ENCODE peak calls at places on chromosomes 7 and 10, in five cellular contexts. D is HEK293T, M is SK-N-SH, C is K562, O is HepG2. T is an unnamed sample.

GRCh38 chr10:75765705-75766104 is 334.3 kb downstream of the LRMDA start:
- DNase-seq in C (no peak), D (peak), M (no peak), O (no peak), T (no peak)

GRCh38 chr7:112337892-112338291 is 112.4 kb upstream of the IFRD1 start:
- DNase-seq in C (no peak), M (no peak), O (no peak), D (no peak), T (no peak)

GRCh38 chr10:27285093-27285492 is 44.5 kb upstream of the ACBD5 start:
- DNase-seq in C (peak), D (peak), O (peak), M (no peak), T (no peak)

GRCh38 chr7:732094-732541 is 5.0 kb upstream of the PRKAR1B start:
- DNase-seq in D (peak), C (peak), O (peak), M (peak), T (no peak)

GRCh38 chr10:44424298-44424697 is 39.4 kb upstream of the CXCL12 start:
- DNase-seq in M (no peak), O (no peak), D (no peak), C (no peak), T (no peak)

GRCh38 chr10:24884316-24884715 is 68.1 kb downstream of the PRTFDC1 start:
- DNase-seq in C (no peak), M (no peak), D (no peak), O (no peak), T (no peak)

GRCh38 chr10:86681047-86681446 is 12.7 kb downstream of the LDB3 start:
- DNase-seq in O (no peak), D (no peak), M (peak), C (no peak), T (no peak)

GRCh38 chr7:30930621-30931020 is 19.0 kb downstream of the AQP1 start:
- DNase-seq in O (no peak), D (no peak), M (peak), C (no peak), T (no peak)

GRCh38 chr10:89278034-89278535 is 23.8 kb upstream of the IFIT2 start:
- DNase-seq in O (peak), D (no peak), C (no peak), M (peak), T (no peak)

GRCh38 chr7:112254709-112255387 is 48.4 kb downstream of the ZNF277 start:
- DNase-seq in D (no peak), O (no peak), M (no peak), C (no peak), T (no peak)

GRCh38 chr10:67794909-67795460 is 43.0 kb downstream of the DNAJC12 start:
- DNase-seq in O (no peak), D (no peak), C (peak), M (no peak), T (no peak)

GRCh38 chr10:106765355-106765754 is 399.2 kb downstream of the SORCS1 start:
- DNase-seq in O (no peak), M (no peak), D (no peak), C (no peak), T (no peak)

GRCh38 chr7:64400401-64400800 is 86.6 kb downstream of the ZNF736 start:
- DNase-seq in M (no peak), O (no peak), D (no peak), C (no peak), T (no peak)

GRCh38 chr10:5800782-5801181 is 12.5 kb downstream of the GDI2 start:
- DNase-seq in C (no peak), O (no peak), D (no peak), M (no peak), T (no peak)

GRCh38 chr10:4650109-4650508 is 175.9 kb upstream of the AKR1E2 start:
- DNase-seq in M (no peak), D (no peak), C (no peak), O (no peak), T (no peak)

GRCh38 chr7:101094376-101094775 is 9.1 kb downstream of the TRIM56 start:
- DNase-seq in O (no peak), D (no peak), M (peak), C (no peak), T (no peak)

GRCh38 chr7:21948364-21948763 is 2.7 kb upstream of the CDCA7L start:
- DNase-seq in M (no peak), D (no peak), O (no peak), C (no peak), T (no peak)

GRCh38 chr7:105649727-105650381 is 68.6 kb upstream of the EFCAB10 start:
- DNase-seq in M (no peak), O (no peak), C (no peak), D (no peak), T (no peak)

GRCh38 chr10:3987142-3987974 is 202.3 kb upstream of the KLF6 start:
- DNase-seq in O (no peak), C (no peak), M (peak), D (no peak), T (no peak)

GRCh38 chr7:139567647-139568345 is 44.3 kb downstream of the CLEC2L start:
- DNase-seq in D (no peak), M (no peak), C (no peak), O (no peak), T (no peak)

GRCh38 chr10:77702166-77702565 is 64.6 kb upstream of the KCNMA1 start:
- DNase-seq in C (no peak), O (no peak), D (no peak), M (no peak), T (no peak)

GRCh38 chr10:48332166-48332870 is 25.8 kb downstream of the MAPK8 start:
- DNase-seq in O (no peak), M (no peak), D (no peak), C (no peak), T (no peak)

GRCh38 chr10:72796042-72796441 is 97.5 kb upstream of the OIT3 start:
- DNase-seq in O (no peak), C (peak), M (no peak), D (no peak), T (no peak)

GRCh38 chr10:8894148-8894547 is 839.7 kb downstream of the GATA3 start:
- DNase-seq in O (no peak), C (no peak), D (no peak), M (no peak), T (no peak)

GRCh38 chr7:50660040-50660829 is 95.0 kb upstream of the DDC start:
- DNase-seq in C (no peak), O (no peak), D (no peak), M (no peak), T (no peak)

GRCh38 chr10:36819781-36820180 is 305.6 kb upstream of the ANKRD30A start:
- DNase-seq in O (no peak), M (no peak), C (no peak), D (no peak), T (no peak)

GRCh38 chr10:7258948-7259523 is 151.8 kb downstream of the SFMBT2 start:
- DNase-seq in O (no peak), D (no peak), M (peak), C (no peak), T (no peak)

GRCh38 chr7:16365177-16365576 is 56.2 kb downstream of the CRPPA start:
- DNase-seq in O (no peak), C (no peak), M (peak), D (no peak), T (no peak)

GRCh38 chr7:95335093-95335492 is 10.8 kb upstream of the PON1 start:
- DNase-seq in C (no peak), M (no peak), D (no peak), O (no peak), T (no peak)

GRCh38 chr10:35910234-35910633 is 268.1 kb upstream of the FZD8 start:
- DNase-seq in M (no peak), C (no peak), D (no peak), O (no peak), T (no peak)

GRCh38 chr7:93851536-93851935 is 39.0 kb downstream of the TFPI2 start:
- DNase-seq in C (no peak), O (no peak), D (no peak), M (no peak), T (no peak)

GRCh38 chr10:75294866-75295692 is 59.3 kb upstream of the COMTD1 start:
- DNase-seq in O (peak), D (peak), C (peak), M (peak), T (no peak)

GRCh38 chr7:77542895-77543294 is 5.8 kb downstream of the PTPN12 start:
- DNase-seq in C (no peak), O (no peak), D (no peak), M (no peak), T (no peak)

GRCh38 chr7:114590298-114590697 is 175.7 kb downstream of the FOXP2 start:
- DNase-seq in O (no peak), M (no peak), C (no peak), D (no peak), T (no peak)

GRCh38 chr10:70683601-70684329 is 11.5 kb downstream of the ADAMTS14 start:
- DNase-seq in O (no peak), C (no peak), M (no peak), D (no peak), T (no peak)

GRCh38 chr10:70684841-70685457 is 12.6 kb downstream of the ADAMTS14 start:
- DNase-seq in D (no peak), C (no peak), M (no peak), O (no peak), T (no peak)

GRCh38 chr10:70684374-70684773 is 12.1 kb downstream of the ADAMTS14 start:
- DNase-seq in C (no peak), O (no peak), M (no peak), D (no peak), T (no peak)

GRCh38 chr10:70681731-70682005 is 9.4 kb downstream of the ADAMTS14 start:
- DNase-seq in D (no peak), C (no peak), M (no peak), O (no peak), T (no peak)

DNA sequence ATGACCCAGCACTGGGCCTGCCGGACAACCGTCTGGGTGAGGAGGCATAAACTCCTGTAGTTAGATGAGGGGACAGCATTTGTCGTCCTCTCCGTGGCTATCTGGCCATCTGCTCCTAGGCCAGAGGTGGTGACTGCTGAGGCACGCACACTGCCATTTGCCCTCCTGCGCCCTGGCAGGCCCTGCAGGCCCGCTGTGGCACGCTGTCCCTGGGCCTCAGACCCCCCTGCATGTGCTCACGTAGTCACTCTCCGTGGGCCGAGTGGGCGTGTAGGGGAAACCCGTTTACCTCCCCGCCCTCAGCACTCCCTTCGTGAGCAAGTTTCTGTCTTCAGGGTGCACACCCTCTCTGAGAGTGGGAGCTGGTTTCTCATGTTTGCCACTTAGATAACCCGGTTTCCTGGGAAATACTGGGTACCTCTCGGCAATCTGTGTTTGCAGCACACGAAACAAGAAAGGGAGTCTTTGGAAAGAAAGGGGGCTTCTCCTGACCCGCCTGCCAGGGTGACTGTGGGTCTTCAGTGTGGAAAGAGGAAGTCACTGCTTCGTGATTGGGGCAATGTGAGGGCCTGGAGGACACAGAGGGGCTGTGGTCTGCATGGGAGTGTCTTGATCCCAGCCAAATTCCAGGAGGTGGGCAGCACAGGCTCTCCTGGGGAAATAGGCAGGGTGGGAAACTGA is 10.8 kb downstream of the ADAMTS14 start:
- DNase-seq in O (no peak), D (no peak), M (no peak), C (peak), T (no peak)
- TF ChIP-seq FOXM1 in O (no peak), D (no peak), M (no peak), C (no peak), T (no peak)

GRCh38 chr7:131897790-131898165 is 341.4 kb upstream of the PODXL start:
- DNase-seq in O (no peak), C (no peak), M (no peak), D (no peak), T (no peak)

GRCh38 chr7:131898418-131898817 is 342.0 kb upstream of the PODXL start:
- DNase-seq in O (no peak), C (no peak), M (no peak), D (no peak), T (no peak)

GRCh38 chr7:131896189-131896855 is 339.9 kb upstream of the PODXL start:
- DNase-seq in O (no peak), C (no peak), D (no peak), M (no peak), T (no peak)

GRCh38 chr7:131895541-131896173 is 339.2 kb upstream of the PODXL start:
- DNase-seq in O (no peak), M (no peak), C (no peak), D (no peak), T (no peak)

DNA sequence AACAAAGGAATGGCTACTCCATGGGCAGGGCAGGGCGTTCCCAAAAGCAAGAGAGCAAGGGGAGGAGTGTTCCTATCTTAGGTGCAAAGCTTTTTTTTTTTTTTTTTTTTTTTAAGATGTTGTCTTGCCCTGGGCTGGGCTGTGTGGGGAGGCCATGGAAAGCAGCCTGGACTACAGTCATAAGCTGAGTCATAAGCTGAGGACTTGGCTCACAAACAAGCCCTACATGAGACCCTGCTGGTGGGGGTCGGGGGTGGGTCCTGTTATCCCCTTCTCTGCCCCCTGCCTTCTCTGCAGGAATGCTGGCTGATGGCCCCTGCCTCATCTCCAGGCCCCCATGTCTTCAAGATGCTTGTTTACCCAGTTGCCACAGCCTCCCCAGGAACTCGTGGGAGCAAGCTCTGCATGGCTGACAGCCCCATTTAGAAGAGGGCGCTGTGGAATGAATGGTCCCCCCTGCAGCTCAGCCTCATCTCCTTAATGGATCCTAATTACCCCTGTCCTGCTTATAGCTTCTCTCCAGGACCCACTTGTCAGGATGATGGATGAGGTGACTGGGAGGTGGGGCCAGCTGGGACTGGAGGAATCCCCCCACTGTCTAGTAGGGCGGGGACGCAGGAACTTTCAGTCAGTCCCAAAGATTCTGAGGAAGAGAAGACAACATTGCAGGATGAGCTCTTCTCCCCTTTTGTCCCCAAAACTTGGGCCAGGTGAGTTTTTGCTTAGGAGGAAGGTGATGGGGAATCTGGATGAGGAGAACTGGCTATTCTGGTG is 340.8 kb upstream of the PODXL start:
- DNase-seq in D (peak), O (no peak), M (peak), C (peak), T (no peak)
- TF ChIP-seq FOXM1 in D (peak), O (no peak), M (peak), C (no peak), T (no peak)

GRCh38 chr7:25862254-25862992 is 289.6 kb upstream of the NFE2L3 start:
- DNase-seq in O (peak), M (peak), D (peak), C (peak), T (peak)
- TF ChIP-seq FOXM1 in O (no peak), M (no peak), D (no peak), C (no peak), T (no peak)

GRCh38 chr7:148962515-148962822 is 65.8 kb downstream of the PDIA4 start:
- DNase-seq in C (no peak), D (no peak), O (no peak), M (no peak), T (no peak)

GRCh38 chr7:148964510-148965267 is 63.6 kb downstream of the PDIA4 start:
- DNase-seq in D (no peak), O (no peak), M (no peak), C (peak), T (no peak)

GRCh38 chr7:148959726-148960125 is 68.6 kb downstream of the PDIA4 start:
- DNase-seq in D (no peak), C (no peak), O (no peak), M (no peak), T (no peak)

GRCh38 chr7:148963583-148964509 is 64.5 kb downstream of the PDIA4 start:
- DNase-seq in C (peak), O (peak), D (no peak), M (no peak), T (no peak)

GRCh38 chr7:148962823-148963582 is 65.3 kb downstream of the PDIA4 start:
- DNase-seq in O (peak), D (peak), M (peak), C (peak), T (peak)
- TF ChIP-seq FOXM1 in O (no peak), D (peak), M (no peak), C (peak), T (no peak)

GRCh38 chr7:81484266-81484665 is 285.6 kb downstream of the HGF start:
- DNase-seq in D (peak), C (no peak), M (no peak), O (peak), T (no peak)
- TF ChIP-seq FOXM1 in D (no peak), C (no peak), M (no peak), O (no peak), T (no peak)

GRCh38 chr7:107815254-107815882 is 12.3 kb upstream of the SLC26A3 start:
- DNase-seq in O (no peak), C (no peak), M (no peak), D (no peak), T (no peak)
- TF ChIP-seq FOXM1 in O (no peak), C (no peak), M (no peak), D (no peak), T (no peak)

GRCh38 chr7:35004531-35005096 is 32.7 kb downstream of the DPY19L1 start:
- DNase-seq in O (peak), M (no peak), D (no peak), C (peak), T (no peak)

GRCh38 chr7:35007768-35008167 is 29.5 kb downstream of the DPY19L1 start:
- DNase-seq in C (no peak), D (no peak), O (no peak), M (no peak), T (no peak)

DNA sequence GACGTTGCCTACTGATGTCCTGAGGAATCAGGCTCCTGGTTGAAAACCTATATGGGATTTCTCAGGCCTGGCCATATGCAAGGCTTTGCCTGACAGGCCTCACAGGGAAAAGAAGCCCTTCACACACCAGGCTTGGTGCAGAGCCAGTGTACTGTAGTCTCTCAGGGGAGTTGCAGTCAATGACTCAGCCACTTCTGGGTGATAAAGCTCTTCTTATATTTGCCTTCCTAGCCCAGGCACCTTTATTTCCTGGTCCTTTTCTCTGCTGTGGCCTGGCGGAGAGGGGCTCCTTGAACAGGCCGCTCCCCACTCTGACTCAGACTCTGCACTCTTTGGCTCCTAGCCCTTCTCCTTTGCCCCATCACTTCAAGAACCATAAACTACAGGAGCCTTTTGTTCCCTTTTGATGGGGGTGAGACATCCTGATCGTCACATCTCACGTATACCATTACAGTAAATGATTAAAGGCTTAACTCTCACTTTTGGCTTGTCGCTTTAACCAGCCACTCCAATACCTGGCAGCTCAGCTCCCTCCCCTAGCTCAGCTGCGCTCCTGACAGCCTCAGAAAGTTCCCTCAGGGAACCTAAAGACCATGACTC is 33.5 kb downstream of the DPY19L1 start:
- DNase-seq in D (no peak), M (no peak), C (peak), O (peak), T (no peak)
- TF ChIP-seq FOXM1 in D (no peak), M (peak), C (no peak), O (no peak), T (no peak)

T was measured in GM12878.